ENCODE peak calls at places on chromosomes 2 and 18, in ten cellular contexts. P is upper lobe of right lung, O is fibroblast of lung, W is breast epithelium, F is body of pancreas, S is uterus, I is SK-N-SH, D is WERI-Rb-1, B is brain microvascular endothelial cell, H is left lung. N is an unnamed sample.

GRCh38 chr2:30611572-30611971 is 164.5 kb downstream of the LCLAT1 start:
- DNase-seq in O (peak), W (no peak), D (peak), S (no peak), F (no peak), I (no peak), B (peak), H (no peak), P (no peak), N (no peak)

GRCh38 chr18:36350839-36351474 is 53.4 kb downstream of the FHOD3 start:
- DNase-seq in I (no peak), F (no peak), P (no peak), O (no peak), W (no peak), D (no peak), B (no peak), S (no peak), H (no peak), N (no peak)

GRCh38 chr2:217471329-217471728 is 531.5 kb downstream of the TNS1 start:
- DNase-seq in O (peak), H (no peak), B (peak), S (no peak), W (no peak), I (no peak), D (no peak), P (no peak), F (no peak), N (no peak)

GRCh38 chr2:184041077-184041476 is 557.3 kb upstream of the ZNF804A start:
- DNase-seq in D (no peak), F (no peak), P (no peak), W (no peak), I (no peak), H (no peak), S (no peak), B (peak), O (peak), N (no peak)

GRCh38 chr2:200476836-200477235 is 33.0 kb downstream of the KCTD18 start:
- DNase-seq in B (no peak), W (no peak), D (no peak), I (no peak), F (no peak), O (no peak), H (no peak), S (no peak), P (no peak), N (no peak)

GRCh38 chr2:203688798-203689197 is 17.6 kb upstream of the CD28 start:
- DNase-seq in B (peak), I (no peak), F (peak), W (no peak), S (peak), O (peak), H (no peak), D (no peak), P (no peak), N (no peak)

GRCh38 chr2:170271340-170271739 is 93.4 kb downstream of the MYO3B start:
- DNase-seq in D (no peak), O (no peak), I (no peak), H (no peak), S (no peak), P (no peak), W (no peak), F (no peak), B (no peak), N (no peak)

GRCh38 chr18:78896111-78896510 is 83.5 kb upstream of the SALL3 start:
- DNase-seq in D (no peak), H (no peak), W (no peak), F (no peak), I (no peak), B (no peak), P (no peak), O (no peak), S (no peak), N (no peak)

GRCh38 chr2:238921681-238922319 is 73.9 kb downstream of the TWIST2 start:
- DNase-seq in H (no peak), D (no peak), O (no peak), B (no peak), F (no peak), P (peak), S (no peak), W (no peak), I (no peak), N (no peak)

GRCh38 chr2:7660816-7661215 is 743.6 kb downstream of the RNF144A start:
- DNase-seq in W (no peak), P (no peak), F (no peak), H (no peak), D (no peak), S (no peak), O (no peak), B (no peak), I (no peak), N (no peak)

GRCh38 chr2:209772316-209772715 is 684 bp downstream of the UNC80 start:
- DNase-seq in W (no peak), O (no peak), H (no peak), P (no peak), D (peak), F (no peak), B (no peak), I (peak), S (no peak), N (no peak)

GRCh38 chr18:4017479-4017878 is 437.6 kb downstream of the DLGAP1 start:
- DNase-seq in S (no peak), D (peak), B (no peak), W (no peak), H (no peak), O (no peak), I (no peak), P (no peak), F (no peak), N (no peak)

GRCh38 chr2:220913384-220913783 is 658.7 kb downstream of the EPHA4 start:
- DNase-seq in D (no peak), F (no peak), O (peak), I (no peak), W (no peak), H (no peak), S (no peak), B (no peak), P (no peak), N (no peak)

GRCh38 chr2:55168221-55169154 is 63.6 kb downstream of the CLHC1 start:
- DNase-seq in P (no peak), D (peak), H (no peak), F (peak), B (peak), I (peak), S (peak), W (peak), O (peak), N (peak)

GRCh38 chr2:20104900-20105545 is 53.6 kb upstream of the LAPTM4A start:
- DNase-seq in P (no peak), H (no peak), F (no peak), B (no peak), S (no peak), I (no peak), D (no peak), O (no peak), W (no peak), N (no peak)

GRCh38 chr2:2719015-2719414 is 387.9 kb upstream of the MYT1L start:
- DNase-seq in S (no peak), B (no peak), P (no peak), D (no peak), F (no peak), O (no peak), I (no peak), W (no peak), H (no peak), N (no peak)

GRCh38 chr18:74488354-74488753 is 7.8 kb upstream of the CNDP2 start:
- DNase-seq in D (no peak), S (no peak), I (no peak), B (no peak), W (no peak), F (no peak), P (no peak), H (no peak), O (no peak), N (no peak)

GRCh38 chr18:9722691-9723090 is 14.6 kb downstream of the RAB31 start:
- DNase-seq in D (peak), H (no peak), B (no peak), I (no peak), F (peak), W (peak), S (no peak), O (no peak), P (no peak), N (no peak)

DNA sequence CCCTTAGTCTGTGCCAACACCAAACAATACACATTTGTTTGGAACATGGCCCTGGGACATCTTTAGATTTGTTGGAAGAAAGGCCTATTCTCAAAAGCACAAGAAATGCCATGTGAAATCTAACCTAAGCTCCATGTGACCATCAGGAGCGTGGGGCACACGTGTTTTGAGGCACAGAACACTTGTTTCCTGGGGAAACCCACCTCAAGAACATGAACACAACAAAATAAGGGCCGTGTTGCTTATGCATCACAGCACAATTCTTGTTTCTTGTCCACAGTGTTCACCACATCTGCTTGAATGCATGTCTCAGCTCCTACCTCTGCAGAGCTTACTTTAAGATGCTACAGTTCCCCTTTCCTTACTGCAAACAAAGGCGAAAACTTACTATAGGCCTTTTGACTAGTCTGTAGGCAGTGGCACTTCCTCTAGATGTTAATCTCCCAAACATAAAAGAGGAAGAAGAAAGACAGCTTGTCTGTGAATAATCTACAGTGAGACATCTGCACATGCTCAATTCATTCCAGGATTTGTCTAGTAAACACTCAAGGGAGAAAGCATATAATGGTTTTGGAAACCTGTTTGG is 165.0 kb downstream of the ANKRD44 start:
- DNase-seq in I (no peak), S (no peak), P (no peak), H (no peak), B (no peak), W (no peak), D (no peak), O (no peak), F (peak), N (peak)
- H3K27ac ChIP-seq in I (peak), S (no peak), P (no peak), H (no peak), B (no peak), W (peak), D (no peak), O (no peak), F (no peak), N (peak)

DNA sequence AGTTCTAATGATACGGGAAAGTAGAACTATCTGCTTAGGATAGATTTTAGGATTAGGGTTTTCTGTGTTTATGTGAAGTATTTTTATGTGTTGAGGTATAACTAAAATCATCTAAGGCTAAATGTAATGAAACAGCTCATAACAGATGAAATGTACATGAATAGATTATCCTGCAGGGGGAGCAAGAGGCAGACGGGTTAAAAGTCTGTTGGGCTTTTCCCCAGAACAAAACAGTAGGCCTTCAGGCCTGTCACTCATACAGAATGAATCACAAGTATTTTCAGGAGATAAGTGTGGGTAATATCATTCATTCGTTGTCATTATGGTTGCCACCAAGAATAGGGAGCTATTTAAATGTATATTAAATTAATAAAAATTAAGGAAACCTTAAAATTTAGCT is 107.9 kb upstream of the IL1R2 start:
- DNase-seq in H (no peak), W (no peak), B (peak), S (no peak), O (peak), F (peak), I (peak), P (no peak), D (no peak), N (peak)
- H3K27ac ChIP-seq in H (no peak), W (no peak), B (peak), S (no peak), O (no peak), F (no peak), I (no peak), P (no peak), D (no peak), N (no peak)

GRCh38 chr18:55504808-55505207 is 83.2 kb downstream of the TCF4 start:
- DNase-seq in P (no peak), D (no peak), F (no peak), W (no peak), O (no peak), H (no peak), S (no peak), I (no peak), B (no peak), N (no peak)
- H3K27ac ChIP-seq in P (no peak), D (no peak), F (no peak), W (no peak), O (no peak), H (no peak), S (no peak), I (no peak), B (no peak), N (no peak)

GRCh38 chr18:44521673-44522032 is 159.0 kb upstream of the SETBP1 start:
- DNase-seq in S (no peak), I (no peak), H (no peak), O (peak), D (no peak), F (no peak), P (no peak), B (no peak), W (no peak), N (no peak)
- H3K27ac ChIP-seq in S (no peak), I (no peak), H (no peak), O (no peak), D (no peak), F (no peak), P (no peak), B (no peak), W (no peak), N (no peak)

GRCh38 chr2:161123531-161124030 is 36.6 kb upstream of the TANK start:
- DNase-seq in W (no peak), P (no peak), I (no peak), O (no peak), H (no peak), D (no peak), F (no peak), S (no peak), B (peak), N (no peak)
- H3K27ac ChIP-seq in W (peak), P (peak), I (peak), O (peak), H (peak), D (no peak), F (peak), S (peak), B (peak), N (no peak)

GRCh38 chr2:33365264-33365663 is 111.2 kb upstream of the RASGRP3 start:
- DNase-seq in I (no peak), P (no peak), B (no peak), F (no peak), W (no peak), H (no peak), S (no peak), D (no peak), O (no peak), N (no peak)

GRCh38 chr2:33370886-33371285 is 105.6 kb upstream of the RASGRP3 start:
- DNase-seq in H (no peak), O (no peak), S (no peak), I (no peak), W (no peak), P (no peak), D (no peak), B (no peak), F (no peak), N (no peak)

GRCh38 chr2:33363599-33364300 is 112.7 kb upstream of the RASGRP3 start:
- DNase-seq in W (no peak), P (no peak), S (no peak), H (no peak), D (no peak), I (no peak), O (peak), B (peak), F (no peak), N (no peak)

GRCh38 chr2:33371304-33372090 is 105.0 kb upstream of the RASGRP3 start:
- DNase-seq in P (no peak), H (no peak), S (no peak), B (no peak), F (no peak), D (no peak), W (no peak), I (no peak), O (no peak), N (no peak)

DNA sequence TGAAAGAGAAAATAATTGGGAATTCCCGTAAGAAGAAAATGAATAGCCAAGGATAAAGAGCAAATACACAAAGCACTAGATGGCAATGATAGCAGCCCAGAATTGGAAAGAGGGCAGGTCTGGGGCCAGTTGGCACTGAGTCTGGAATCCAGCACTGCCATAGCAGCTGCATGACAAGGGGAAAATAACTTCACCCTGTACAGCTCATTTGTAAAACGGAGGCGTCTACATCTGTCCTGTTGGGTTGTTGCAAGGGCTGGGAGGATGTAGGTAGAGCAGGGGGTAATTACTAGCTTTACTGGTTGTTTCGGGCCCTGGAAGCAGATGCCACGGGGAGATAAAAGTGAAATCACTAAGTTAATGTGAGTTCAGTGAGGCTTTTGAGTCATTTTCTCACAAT is 110.0 kb upstream of the RASGRP3 start:
- DNase-seq in I (no peak), H (no peak), B (no peak), W (peak), O (peak), P (no peak), F (peak), S (no peak), D (no peak), N (no peak)
- H3K27ac ChIP-seq in I (peak), H (no peak), B (no peak), W (no peak), O (no peak), P (no peak), F (no peak), S (no peak), D (no peak), N (no peak)

GRCh38 chr2:98558852-98559530 is 49.3 kb downstream of the COA5 start:
- DNase-seq in D (no peak), F (no peak), H (no peak), B (no peak), W (no peak), I (no peak), O (no peak), P (no peak), S (no peak), N (no peak)

GRCh38 chr2:98560256-98560771 is 48.0 kb downstream of the COA5 start:
- DNase-seq in F (no peak), O (peak), W (no peak), B (peak), I (no peak), D (no peak), H (no peak), P (no peak), S (no peak), N (no peak)

GRCh38 chr2:98561902-98562695 is 46.2 kb downstream of the COA5 start:
- DNase-seq in I (no peak), B (peak), D (no peak), W (no peak), H (no peak), P (no peak), O (no peak), S (no peak), F (no peak), N (no peak)

GRCh38 chr2:98561018-98561417 is 47.3 kb downstream of the COA5 start:
- DNase-seq in F (no peak), W (no peak), B (no peak), I (no peak), O (no peak), H (no peak), D (no peak), P (no peak), S (no peak), N (no peak)

GRCh38 chr2:98559581-98559980 is 48.7 kb downstream of the COA5 start:
- DNase-seq in S (no peak), F (no peak), B (no peak), W (no peak), O (peak), I (no peak), P (no peak), D (no peak), H (no peak), N (no peak)
- H3K27ac ChIP-seq in S (no peak), F (no peak), B (peak), W (no peak), O (peak), I (no peak), P (no peak), D (no peak), H (no peak), N (peak)

GRCh38 chr2:106161938-106162814 is 31.9 kb downstream of the UXS1 start:
- DNase-seq in F (peak), O (peak), P (peak), I (no peak), B (no peak), D (no peak), W (no peak), H (no peak), S (no peak), N (peak)

GRCh38 chr2:106167067-106167466 is 27.0 kb downstream of the UXS1 start:
- DNase-seq in O (no peak), F (no peak), W (no peak), P (no peak), D (no peak), B (no peak), H (no peak), S (no peak), I (no peak), N (no peak)

GRCh38 chr2:106165556-106165955 is 28.5 kb downstream of the UXS1 start:
- DNase-seq in D (no peak), O (no peak), I (no peak), H (no peak), S (no peak), W (no peak), B (no peak), F (no peak), P (no peak), N (no peak)

GRCh38 chr2:106163948-106164580 is 30.0 kb downstream of the UXS1 start:
- DNase-seq in O (peak), D (no peak), H (no peak), F (no peak), B (peak), S (no peak), P (no peak), W (no peak), I (no peak), N (no peak)

DNA sequence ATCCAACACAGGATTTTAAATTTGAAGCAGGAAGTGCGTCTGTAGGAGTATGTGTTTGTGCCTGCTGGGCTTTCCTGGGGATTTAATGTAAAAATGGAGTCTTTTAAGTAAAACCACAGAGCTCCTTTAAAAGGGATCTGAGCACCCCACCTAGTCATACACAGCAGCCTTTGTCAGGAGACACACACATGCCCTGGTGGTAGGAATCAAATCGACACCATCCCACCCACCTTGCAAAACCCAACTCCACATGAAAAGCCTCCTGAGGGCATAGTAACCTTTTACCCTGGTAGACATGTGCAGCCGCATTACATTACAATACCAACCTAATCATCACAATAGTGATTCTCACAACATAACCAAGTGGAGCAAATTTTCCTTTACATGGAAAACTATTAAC is 29.0 kb downstream of the UXS1 start:
- DNase-seq in S (no peak), D (no peak), F (no peak), P (no peak), O (no peak), H (no peak), W (no peak), I (no peak), B (no peak), N (no peak)
- H3K27ac ChIP-seq in S (no peak), D (no peak), F (no peak), P (no peak), O (no peak), H (no peak), W (no peak), I (no peak), B (no peak), N (peak)

DNA sequence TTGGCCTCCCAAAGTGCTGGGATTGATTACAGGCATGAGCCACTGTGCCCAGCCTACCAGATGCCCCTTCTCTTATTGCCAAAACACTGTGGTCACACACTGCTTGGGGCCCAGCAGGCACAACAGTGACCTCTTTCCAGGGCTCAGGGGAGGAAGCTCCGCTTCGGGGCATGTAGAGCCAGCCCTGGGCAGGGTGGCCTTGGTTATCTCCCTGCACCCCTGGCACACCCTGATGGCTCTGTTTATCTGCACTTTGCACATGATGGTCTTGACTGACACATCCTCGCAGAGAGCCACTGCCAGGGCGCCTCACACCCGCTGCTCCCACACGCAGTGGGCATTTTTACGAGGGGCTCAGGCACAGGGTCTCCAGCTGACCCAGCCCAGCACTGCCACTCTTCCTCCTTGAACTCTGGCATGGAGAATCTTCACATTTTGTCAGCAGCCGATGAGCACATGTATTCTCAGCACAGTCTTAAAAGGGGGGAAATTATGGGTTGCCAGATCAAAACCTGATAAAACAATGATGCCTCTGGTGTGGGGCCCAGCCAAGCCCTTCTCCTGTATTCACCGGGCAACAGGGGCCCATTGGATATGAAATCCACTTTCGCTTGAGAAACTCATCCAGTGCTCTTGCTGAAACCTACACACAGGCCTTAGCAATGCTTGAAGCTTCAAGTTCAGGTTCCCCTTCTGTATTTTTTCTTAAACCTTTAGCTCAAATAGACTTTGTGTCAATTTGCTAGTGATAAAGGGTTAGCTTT is 5.9 kb downstream of the GYPC start:
- DNase-seq in P (no peak), I (no peak), D (no peak), H (no peak), B (no peak), S (no peak), F (no peak), O (no peak), W (no peak), N (no peak)
- H3K27ac ChIP-seq in P (peak), I (no peak), D (no peak), H (no peak), B (no peak), S (no peak), F (no peak), O (no peak), W (peak), N (peak)